ENCODE peak calls at places on chromosomes 7 and 10, in nine cellular contexts. Y is GM12865; R is esophagus muscularis mucosa; H is tibial artery; U is cardiac muscle cell; I is CD4-positive, alpha-beta T cell; K is WTC11; N is ovary; X is B cell. P is an unnamed sample.

GRCh38 chr7:155038335-155038734 is 31.8 kb upstream of the HTR5A start:
- DNase-seq in Y (no peak), R (no peak), H (no peak), U (no peak), I (no peak), K (no peak), N (no peak), X (no peak), P (no peak)

GRCh38 chr7:2526659-2527504 is 7.3 kb downstream of the LFNG start:
- DNase-seq in Y (no peak), R (no peak), H (no peak), U (no peak), I (no peak), K (no peak), N (no peak), X (no peak), P (no peak)

GRCh38 chr7:17773289-17773626 is 167.0 kb downstream of the SNX13 start:
- DNase-seq in Y (no peak), R (no peak), H (peak; percentile 57), U (peak; percentile 92), I (no peak), K (no peak), N (no peak), X (no peak), P (peak; percentile 92)

GRCh38 chr7:137909042-137909441 is 62.3 kb upstream of the DGKI start:
- DNase-seq in Y (no peak), R (no peak), H (peak; percentile 59), U (peak; percentile 44), I (no peak), K (no peak), N (peak; percentile 48), X (no peak), P (peak; percentile 36)

GRCh38 chr10:17075510-17075909 is 54.1 kb downstream of the CUBN start:
- DNase-seq in Y (no peak), R (no peak), H (peak; percentile 32), U (peak; percentile 95), I (no peak), K (no peak), N (no peak), X (no peak), P (peak; percentile 96)

GRCh38 chr10:33215635-33216034 is 118.8 kb downstream of the NRP1 start:
- DNase-seq in Y (no peak), R (no peak), H (peak; percentile 38), U (peak; percentile 77), I (no peak), K (no peak), N (no peak), X (no peak), P (no peak)

GRCh38 chr7:47407136-47407535 is 174.8 kb downstream of the TNS3 start:
- DNase-seq in Y (no peak), R (no peak), H (no peak), U (no peak), I (no peak), K (no peak), N (peak; percentile 30), X (no peak), P (no peak)

GRCh38 chr7:26443006-26443405 is 151.3 kb downstream of the SNX10 start:
- DNase-seq in Y (no peak), R (no peak), H (no peak), U (no peak), I (no peak), K (no peak), N (no peak), X (no peak), P (no peak)

GRCh38 chr7:102992820-102993531 is 80.2 kb downstream of the LRRC17 start:
- DNase-seq in Y (no peak), R (no peak), H (no peak), U (peak; percentile 80), I (no peak), K (no peak), N (no peak), X (no peak), P (no peak)

GRCh38 chr7:101386558-101387199 is 24.0 kb downstream of the COL26A1 start:
- DNase-seq in Y (no peak), R (no peak), H (no peak), U (no peak), I (no peak), K (peak; percentile 73), N (no peak), X (peak; percentile 11), P (peak; percentile 21)

GRCh38 chr10:323651-324293 is 188.5 kb downstream of the ZMYND11 start:
- DNase-seq in Y (peak; percentile 73), R (peak; percentile 97), H (peak; percentile 82), U (peak; percentile 97), I (peak; percentile 16), K (no peak), N (peak; percentile 77), X (peak; percentile 62), P (peak; percentile 97)

GRCh38 chr10:53843691-53844362 is 957.2 kb downstream of the PCDH15 start:
- DNase-seq in Y (no peak), R (no peak), H (peak; percentile 28), U (peak; percentile 33), I (no peak), K (no peak), N (no peak), X (no peak), P (peak; percentile 52)

GRCh38 chr10:53841746-53842145 is 959.3 kb downstream of the PCDH15 start:
- DNase-seq in Y (no peak), R (no peak), H (no peak), U (no peak), I (no peak), K (no peak), N (no peak), X (no peak), P (no peak)

DNA sequence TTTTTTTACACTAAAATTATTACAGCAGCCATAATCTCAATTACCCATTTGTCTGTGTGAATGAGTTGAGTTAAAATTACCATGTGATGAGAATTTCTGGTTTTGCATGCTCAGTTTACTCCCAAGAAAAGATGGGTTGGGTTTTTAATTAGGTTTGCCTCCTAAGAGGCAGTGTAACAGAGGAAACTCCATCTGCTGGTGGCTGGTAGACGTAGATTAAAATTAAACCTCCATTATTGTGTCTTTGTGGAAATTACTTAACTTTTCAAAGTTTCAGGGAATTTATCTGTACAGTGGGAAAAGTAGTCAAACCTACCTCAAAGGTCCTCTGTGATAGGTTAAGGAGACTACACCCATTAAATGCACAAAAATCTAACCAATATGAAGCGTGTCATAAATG is 954.2 kb downstream of the PCDH15 start:
- DNase-seq in Y (no peak), R (no peak), H (no peak), U (no peak), I (no peak), K (no peak), N (no peak), X (no peak), P (peak; percentile 9)
- TF ChIP-seq CTCF in Y (no peak), R (no peak), H (no peak), U (no peak), I (no peak), K (no peak), N (no peak), X (no peak), P (no peak)

GRCh38 chr7:20441346-20441745 is 110.6 kb downstream of the ITGB8 start:
- DNase-seq in Y (no peak), R (no peak), H (no peak), U (no peak), I (no peak), K (no peak), N (no peak), X (no peak), P (no peak)

GRCh38 chr7:20439786-20440185 is 109.1 kb downstream of the ITGB8 start:
- DNase-seq in Y (no peak), R (no peak), H (no peak), U (no peak), I (no peak), K (no peak), N (no peak), X (no peak), P (no peak)

GRCh38 chr7:20439384-20439783 is 108.7 kb downstream of the ITGB8 start:
- DNase-seq in Y (no peak), R (no peak), H (no peak), U (no peak), I (no peak), K (no peak), N (no peak), X (no peak), P (no peak)

GRCh38 chr7:20441886-20442505 is 111.3 kb downstream of the ITGB8 start:
- DNase-seq in Y (no peak), R (no peak), H (no peak), U (no peak), I (no peak), K (no peak), N (no peak), X (no peak), P (no peak)

GRCh38 chr7:20440472-20441105 is 109.9 kb downstream of the ITGB8 start:
- DNase-seq in Y (peak; percentile 54), R (no peak), H (no peak), U (peak; percentile 66), I (no peak), K (peak; percentile 81), N (no peak), X (peak; percentile 15), P (peak; percentile 72)
- TF ChIP-seq CTCF in Y (peak; percentile 33), R (no peak), H (peak; percentile 10), U (peak; percentile 59), I (no peak), K (peak; percentile 59), N (no peak), X (peak; percentile 26), P (peak; percentile 61)

GRCh38 chr10:75312440-75312839 is 76.7 kb upstream of the COMTD1 start:
- DNase-seq in Y (no peak), R (no peak), H (no peak), U (no peak), I (no peak), K (no peak), N (no peak), X (no peak), P (no peak)
- TF ChIP-seq CTCF in Y (no peak), R (no peak), H (no peak), U (no peak), I (no peak), K (no peak), N (no peak), X (no peak), P (no peak)

GRCh38 chr10:89836840-89837172 is 135.4 kb downstream of the KIF20B start:
- DNase-seq in Y (no peak), R (peak; percentile 87), H (no peak), U (no peak), I (no peak), K (no peak), N (no peak), X (no peak), P (no peak)

GRCh38 chr10:89838002-89838615 is 136.7 kb downstream of the KIF20B start:
- DNase-seq in Y (no peak), R (peak; percentile 86), H (no peak), U (peak; percentile 27), I (no peak), K (peak; percentile 41), N (no peak), X (no peak), P (peak; percentile 8)

GRCh38 chr10:89837173-89838001 is 136.0 kb downstream of the KIF20B start:
- DNase-seq in Y (peak; percentile 45), R (peak; percentile 91), H (peak; percentile 20), U (peak; percentile 55), I (peak; percentile 11), K (peak; percentile 55), N (peak; percentile 41), X (peak; percentile 68), P (peak; percentile 46)
- TF ChIP-seq CTCF in Y (no peak), R (no peak), H (no peak), U (peak; percentile 19), I (no peak), K (no peak), N (no peak), X (no peak), P (no peak)